ENCODE peak calls at places on chromosomes 2 and 18, in seven cellular contexts. M is MG63; V is T-helper 1 cell; G is Caki2; L is CD8-positive, alpha-beta T cell; K is NCI-H2081; D is caudate nucleus. T is an unnamed sample.

GRCh38 chr2:33011941-33012340 is 65.2 kb downstream of the LTBP1 start:
- DNase-seq in D (no peak), L (no peak), K (no peak), G (no peak), M (no peak), V (no peak), T (no peak)

GRCh38 chr18:55539240-55539639 is 48.8 kb downstream of the TCF4 start:
- DNase-seq in K (no peak), D (no peak), M (no peak), G (no peak), L (no peak), V (no peak), T (no peak)

GRCh38 chr2:212974692-212975091 is 176.7 kb downstream of the IKZF2 start:
- DNase-seq in D (no peak), G (no peak), L (no peak), M (no peak), K (no peak), V (no peak), T (no peak)

GRCh38 chr2:45851576-45852304 is 200.3 kb downstream of the PRKCE start:
- DNase-seq in V (no peak), K (peak; percentile 59), L (no peak), D (no peak), G (no peak), M (peak; percentile 82), T (no peak)

GRCh38 chr2:8509613-8510012 is 172.2 kb upstream of the ID2 start:
- DNase-seq in V (no peak), L (no peak), M (no peak), K (no peak), D (no peak), G (no peak), T (no peak)

GRCh38 chr2:48249631-48250473 is 280.1 kb upstream of the STON1 start:
- DNase-seq in L (no peak), G (no peak), M (peak; percentile 34), K (no peak), V (no peak), D (no peak), T (no peak)

GRCh38 chr2:3169106-3169870 is 208.3 kb downstream of the EIPR1 start:
- DNase-seq in D (no peak), K (no peak), L (no peak), G (no peak), V (no peak), M (no peak), T (no peak)

GRCh38 chr2:107684421-107684820 is 142.3 kb upstream of the RGPD4 start:
- DNase-seq in D (no peak), L (no peak), V (no peak), G (no peak), K (no peak), M (no peak), T (no peak)

GRCh38 chr2:69755862-69756467 is 14.0 kb downstream of the ANXA4 start:
- DNase-seq in L (no peak), M (peak; percentile 74), V (no peak), K (no peak), D (no peak), G (peak; percentile 91), T (no peak)

GRCh38 chr2:239326831-239327535 is 73.8 kb downstream of the HDAC4 start:
- DNase-seq in V (no peak), G (no peak), K (no peak), D (no peak), L (peak; percentile 30), M (no peak), T (no peak)

GRCh38 chr18:32770651-32771168 is 2.1 kb downstream of the KLHL14 start:
- DNase-seq in L (no peak), D (no peak), V (no peak), K (peak; percentile 27), M (no peak), G (no peak), T (no peak)

GRCh38 chr2:128236491-128237035 is 82.1 kb downstream of the HS6ST1 start:
- DNase-seq in D (no peak), M (peak; percentile 50), G (no peak), L (no peak), K (no peak), V (no peak), T (no peak)

GRCh38 chr2:11898576-11898975 is 152.1 kb downstream of the LPIN1 start:
- DNase-seq in K (no peak), L (no peak), V (no peak), D (no peak), G (no peak), M (no peak), T (no peak)

GRCh38 chr18:25349131-25349925 is 2.6 kb downstream of the ZNF521 start:
- DNase-seq in L (no peak), M (peak; percentile 31), K (no peak), D (no peak), G (no peak), V (no peak), T (peak; percentile 39)

GRCh38 chr2:151906633-151906998 is 78.4 kb upstream of the ARL5A start:
- DNase-seq in K (no peak), G (no peak), V (no peak), L (no peak), D (no peak), M (no peak), T (peak; percentile 69)

GRCh38 chr2:25856377-25856776 is 21.9 kb downstream of the ASXL2 start:
- DNase-seq in D (no peak), M (no peak), G (no peak), K (no peak), V (no peak), L (no peak), T (no peak)

GRCh38 chr2:216666461-216667233 is 28.7 kb downstream of the IGFBP5 start:
- DNase-seq in G (peak; percentile 64), L (peak; percentile 55), D (peak; percentile 16), K (peak; percentile 81), V (peak; percentile 21), M (peak; percentile 38), T (peak; percentile 67)

GRCh38 chr2:208280933-208281332 is 14.9 kb downstream of the PIKFYVE start:
- DNase-seq in V (no peak), L (no peak), K (no peak), M (no peak), G (peak; percentile 22), D (no peak), T (no peak)

GRCh38 chr2:151138507-151138906 is 123.2 kb downstream of the RBM43 start:
- DNase-seq in L (no peak), K (no peak), M (no peak), G (no peak), V (no peak), D (no peak), T (no peak)

GRCh38 chr2:10034333-10035052 is 8.9 kb upstream of the KLF11 start:
- DNase-seq in K (no peak), L (no peak), M (no peak), D (no peak), G (no peak), V (no peak), T (no peak)

GRCh38 chr2:72921088-72921851 is 4.0 kb downstream of the EMX1 start:
- DNase-seq in D (no peak), V (no peak), K (no peak), G (no peak), L (no peak), M (no peak), T (no peak)

GRCh38 chr2:55054476-55054875 is 4.2 kb upstream of the RTN4 start:
- DNase-seq in M (no peak), G (no peak), V (no peak), K (no peak), D (no peak), L (no peak), T (no peak)

GRCh38 chr18:79507076-79507545 is 111.4 kb downstream of the NFATC1 start:
- DNase-seq in G (no peak), D (peak; percentile 16), V (no peak), L (no peak), K (no peak), M (peak; percentile 33), T (peak; percentile 45)

GRCh38 chr2:180077295-180077906 is 70.3 kb upstream of the CWC22 start:
- DNase-seq in V (no peak), G (no peak), K (peak; percentile 48), M (no peak), L (no peak), D (no peak), T (no peak)

GRCh38 chr2:233185963-233186362 is 65.5 kb upstream of the ATG16L1 start:
- DNase-seq in L (no peak), K (no peak), V (no peak), M (no peak), G (no peak), D (no peak), T (no peak)

GRCh38 chr18:6601241-6601640 is 128.3 kb upstream of the ARHGAP28 start:
- DNase-seq in M (no peak), D (no peak), K (no peak), V (no peak), G (no peak), L (no peak), T (no peak)

GRCh38 chr18:79095216-79095615 is 26.0 kb downstream of the ATP9B start:
- DNase-seq in G (no peak), D (no peak), L (no peak), M (no peak), K (no peak), V (no peak), T (no peak)

GRCh38 chr18:48975221-48975816 is 24.6 kb upstream of the SMAD7 start:
- DNase-seq in D (no peak), M (no peak), K (no peak), V (no peak), L (no peak), G (no peak), T (no peak)

GRCh38 chr2:24351981-24352380 is 8.4 kb downstream of the ITSN2 start:
- DNase-seq in K (no peak), G (no peak), D (no peak), L (no peak), M (no peak), V (no peak), T (no peak)

GRCh38 chr18:3027301-3027700 is 14.4 kb upstream of the LPIN2 start:
- DNase-seq in L (no peak), G (no peak), V (no peak), M (no peak), K (no peak), D (no peak), T (no peak)

GRCh38 chr2:10382313-10383061 is 65.6 kb downstream of the ODC1 start:
- DNase-seq in L (peak; percentile 22), D (no peak), G (no peak), V (no peak), M (no peak), K (no peak), T (no peak)

GRCh38 chr2:237253046-237253723 is 160.8 kb downstream of the COL6A3 start:
- DNase-seq in V (no peak), M (no peak), D (no peak), G (no peak), L (no peak), K (no peak), T (no peak)

GRCh38 chr2:219498280-219499057 is at the start of gene GMPPA:
- DNase-seq in D (peak; percentile 86), L (peak; percentile 86), M (peak; percentile 95), G (peak; percentile 99), V (peak; percentile 79), K (peak; percentile 95), T (peak; percentile 95)

GRCh38 chr2:27569398-27569797 is 13.4 kb upstream of the ZNF512 start:
- DNase-seq in G (no peak), V (no peak), L (no peak), M (no peak), D (no peak), K (no peak), T (no peak)